ENCODE peak calls at places on chromosomes 11 and 22, in seven cellular contexts. One of them, this sample, is unnamed.

GRCh38 chr11:96333076-96333744 is 9.8 kb downstream of the MAML2 start:
- DNase-seq in Panc1: no peak
- DNase-seq in HCT116: no peak
- DNase-seq in K562: no peak
- DNase-seq in H1: no peak
- DNase-seq in GM12878: no peak
- DNase-seq in HepG2: no peak
- DNase-seq in this sample: no peak

GRCh38 chr11:46210133-46210636 is 67.3 kb upstream of the CREB3L1 start:
- DNase-seq in Panc1: peak; percentile 20
- DNase-seq in HCT116: no peak
- DNase-seq in K562: no peak
- DNase-seq in H1: no peak
- DNase-seq in GM12878: peak; percentile 15
- DNase-seq in HepG2: peak; percentile 27
- DNase-seq in this sample: no peak

GRCh38 chr22:30864441-30865420 is 103.8 kb downstream of the MORC2 start:
- DNase-seq in Panc1: no peak
- DNase-seq in HCT116: no peak
- DNase-seq in K562: peak; percentile 2
- DNase-seq in H1: no peak
- DNase-seq in GM12878: no peak
- DNase-seq in HepG2: no peak
- DNase-seq in this sample: peak; percentile 16

GRCh38 chr11:87908086-87908485 is 267.2 kb downstream of the RAB38 start:
- DNase-seq in Panc1: no peak
- DNase-seq in HCT116: no peak
- DNase-seq in K562: no peak
- DNase-seq in H1: no peak
- DNase-seq in GM12878: no peak
- DNase-seq in HepG2: no peak
- DNase-seq in this sample: no peak

GRCh38 chr11:72598901-72599300 is 75.3 kb downstream of the PDE2A start:
- DNase-seq in Panc1: no peak
- DNase-seq in HCT116: no peak
- DNase-seq in K562: peak; percentile 64
- DNase-seq in H1: no peak
- DNase-seq in GM12878: no peak
- DNase-seq in HepG2: peak; percentile 28
- DNase-seq in this sample: peak; percentile 83

GRCh38 chr11:43992834-43993637 is 50.6 kb downstream of the C11orf96 start:
- DNase-seq in Panc1: no peak
- DNase-seq in HCT116: no peak
- DNase-seq in K562: no peak
- DNase-seq in H1: no peak
- DNase-seq in GM12878: no peak
- DNase-seq in HepG2: no peak
- DNase-seq in this sample: no peak

GRCh38 chr11:121419839-121420238 is 32.3 kb upstream of the SORL1 start:
- DNase-seq in Panc1: no peak
- DNase-seq in HCT116: no peak
- DNase-seq in K562: no peak
- DNase-seq in H1: no peak
- DNase-seq in GM12878: no peak
- DNase-seq in HepG2: no peak
- DNase-seq in this sample: no peak

GRCh38 chr11:107651672-107652071 is 60.2 kb downstream of the SLN start:
- DNase-seq in Panc1: no peak
- DNase-seq in HCT116: peak; percentile 6
- DNase-seq in K562: no peak
- DNase-seq in H1: no peak
- DNase-seq in GM12878: no peak
- DNase-seq in HepG2: no peak
- DNase-seq in this sample: no peak

GRCh38 chr11:116826751-116827431 is 2.8 kb upstream of the APOC3 start:
- DNase-seq in Panc1: no peak
- DNase-seq in HCT116: no peak
- DNase-seq in K562: peak; percentile 39
- DNase-seq in H1: no peak
- DNase-seq in GM12878: no peak
- DNase-seq in HepG2: peak; percentile 85
- DNase-seq in this sample: no peak

GRCh38 chr11:22416462-22416861 is 78.3 kb downstream of the SLC17A6 start:
- DNase-seq in Panc1: no peak
- DNase-seq in HCT116: no peak
- DNase-seq in K562: no peak
- DNase-seq in H1: no peak
- DNase-seq in GM12878: no peak
- DNase-seq in HepG2: no peak
- DNase-seq in this sample: no peak

GRCh38 chr22:37051629-37052385 is at the start of gene KCTD17:
- DNase-seq in Panc1: no peak
- DNase-seq in HCT116: peak; percentile 24
- DNase-seq in K562: peak; percentile 91
- DNase-seq in H1: no peak
- DNase-seq in GM12878: no peak
- DNase-seq in HepG2: no peak
- DNase-seq in this sample: peak; percentile 99

GRCh38 chr11:24637520-24637919 is 140.7 kb downstream of the LUZP2 start:
- DNase-seq in Panc1: no peak
- DNase-seq in HCT116: no peak
- DNase-seq in K562: no peak
- DNase-seq in H1: no peak
- DNase-seq in GM12878: no peak
- DNase-seq in HepG2: no peak
- DNase-seq in this sample: no peak
- TF ChIP-seq SIN3A in Panc1: no peak
- TF ChIP-seq SIN3A in HCT116: no peak
- TF ChIP-seq SIN3A in K562: no peak
- TF ChIP-seq SIN3A in H1: no peak
- TF ChIP-seq SIN3A in GM12878: no peak
- TF ChIP-seq SIN3A in HepG2: no peak
- TF ChIP-seq SIN3A in this sample: no peak

DNA sequence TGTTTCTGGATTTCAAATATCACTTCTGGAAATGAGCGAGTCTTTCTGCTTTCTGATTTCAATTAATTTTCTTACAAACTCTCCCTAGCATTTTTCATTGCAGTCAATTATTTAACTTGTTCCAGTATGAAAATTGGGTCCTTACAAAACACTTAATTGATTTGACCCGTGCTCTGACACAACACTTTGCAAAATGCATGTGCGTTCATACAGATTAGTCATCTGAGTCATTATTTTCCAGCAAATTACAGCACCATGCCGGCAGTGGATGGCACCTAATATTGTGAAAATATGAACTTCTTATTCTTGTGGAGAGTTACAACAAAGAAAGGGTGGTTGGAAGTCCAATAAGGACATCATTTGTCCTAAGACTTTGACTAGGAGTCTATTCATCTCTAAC is 315.9 kb upstream of the CCDC90B start:
- DNase-seq in Panc1: no peak
- DNase-seq in HCT116: no peak
- DNase-seq in K562: no peak
- DNase-seq in H1: no peak
- DNase-seq in GM12878: no peak
- DNase-seq in HepG2: no peak
- DNase-seq in this sample: no peak
- H3K4me3 ChIP-seq in Panc1: no peak overlapping the region
- H3K4me3 ChIP-seq in HCT116: no peak overlapping the region
- H3K4me3 ChIP-seq in K562: no peak overlapping the region
- H3K4me3 ChIP-seq in H1: no peak overlapping the region
- H3K4me3 ChIP-seq in GM12878: no peak overlapping the region
- H3K4me3 ChIP-seq in HepG2: no peak overlapping the region
- H3K4me3 ChIP-seq in this sample: no peak overlapping the region

GRCh38 chr11:2903672-2904011 is 18.1 kb upstream of the CDKN1C start:
- DNase-seq in Panc1: no peak
- DNase-seq in HCT116: no peak
- DNase-seq in K562: no peak
- DNase-seq in H1: no peak
- DNase-seq in GM12878: no peak
- DNase-seq in HepG2: no peak
- DNase-seq in this sample: no peak

GRCh38 chr11:2902784-2903671 is 17.5 kb upstream of the CDKN1C start:
- DNase-seq in Panc1: no peak
- DNase-seq in HCT116: no peak
- DNase-seq in K562: no peak
- DNase-seq in H1: no peak
- DNase-seq in GM12878: no peak
- DNase-seq in HepG2: peak; percentile 74
- DNase-seq in this sample: no peak

GRCh38 chr11:2901196-2901796 is 15.7 kb upstream of the CDKN1C start:
- DNase-seq in Panc1: no peak
- DNase-seq in HCT116: no peak
- DNase-seq in K562: no peak
- DNase-seq in H1: no peak
- DNase-seq in GM12878: no peak
- DNase-seq in HepG2: no peak
- DNase-seq in this sample: no peak

GRCh38 chr11:2904153-2905052 is 18.8 kb upstream of the CDKN1C start:
- DNase-seq in Panc1: no peak
- DNase-seq in HCT116: no peak
- DNase-seq in K562: no peak
- DNase-seq in H1: no peak
- DNase-seq in GM12878: no peak
- DNase-seq in HepG2: no peak
- DNase-seq in this sample: no peak

GRCh38 chr11:2901854-2902783 is 16.5 kb upstream of the CDKN1C start:
- DNase-seq in Panc1: peak; percentile 77
- DNase-seq in HCT116: peak; percentile 74
- DNase-seq in K562: peak; percentile 97
- DNase-seq in H1: peak; percentile 73
- DNase-seq in GM12878: peak; percentile 66
- DNase-seq in HepG2: peak; percentile 90
- DNase-seq in this sample: peak; percentile 98
- TF ChIP-seq CTCF in Panc1: no peak
- TF ChIP-seq CTCF in HCT116: no peak
- TF ChIP-seq CTCF in K562: no peak
- TF ChIP-seq CTCF in H1: no peak
- TF ChIP-seq CTCF in GM12878: no peak
- TF ChIP-seq CTCF in HepG2: no peak
- TF ChIP-seq CTCF in this sample: no peak

GRCh38 chr22:35464399-35464798 is 64.5 kb downstream of the MCM5 start:
- DNase-seq in Panc1: no peak
- DNase-seq in HCT116: no peak
- DNase-seq in K562: no peak
- DNase-seq in H1: no peak
- DNase-seq in GM12878: no peak
- DNase-seq in HepG2: no peak
- DNase-seq in this sample: no peak

GRCh38 chr22:35470903-35471321 is 69.7 kb upstream of the RASD2 start:
- DNase-seq in Panc1: no peak
- DNase-seq in HCT116: peak; percentile 28
- DNase-seq in K562: peak; percentile 38
- DNase-seq in H1: no peak
- DNase-seq in GM12878: no peak
- DNase-seq in HepG2: peak; percentile 83
- DNase-seq in this sample: no peak

GRCh38 chr22:35463231-35463933 is 63.4 kb downstream of the MCM5 start:
- DNase-seq in Panc1: no peak
- DNase-seq in HCT116: no peak
- DNase-seq in K562: no peak
- DNase-seq in H1: no peak
- DNase-seq in GM12878: no peak
- DNase-seq in HepG2: no peak
- DNase-seq in this sample: no peak

GRCh38 chr22:35465109-35465701 is 65.3 kb downstream of the MCM5 start:
- DNase-seq in Panc1: no peak
- DNase-seq in HCT116: no peak
- DNase-seq in K562: no peak
- DNase-seq in H1: no peak
- DNase-seq in GM12878: no peak
- DNase-seq in HepG2: peak; percentile 15
- DNase-seq in this sample: no peak

GRCh38 chr22:35467788-35468187 is 67.8 kb downstream of the MCM5 start:
- DNase-seq in Panc1: no peak
- DNase-seq in HCT116: no peak
- DNase-seq in K562: no peak
- DNase-seq in H1: no peak
- DNase-seq in GM12878: no peak
- DNase-seq in HepG2: no peak
- DNase-seq in this sample: peak; percentile 74
- TF ChIP-seq SIN3A in Panc1: no peak
- TF ChIP-seq SIN3A in HCT116: no peak
- TF ChIP-seq SIN3A in K562: no peak
- TF ChIP-seq SIN3A in H1: no peak
- TF ChIP-seq SIN3A in GM12878: no peak
- TF ChIP-seq SIN3A in HepG2: no peak
- TF ChIP-seq SIN3A in this sample: no peak

GRCh38 chr22:19176175-19176630 is 2.3 kb downstream of the SLC25A1 start:
- DNase-seq in Panc1: no peak
- DNase-seq in HCT116: no peak
- DNase-seq in K562: no peak
- DNase-seq in H1: no peak
- DNase-seq in GM12878: no peak
- DNase-seq in HepG2: no peak
- DNase-seq in this sample: peak; percentile 73

GRCh38 chr22:19178065-19178658 is 374 bp downstream of the SLC25A1 start:
- DNase-seq in Panc1: no peak
- DNase-seq in HCT116: no peak
- DNase-seq in K562: peak; percentile 98
- DNase-seq in H1: no peak
- DNase-seq in GM12878: no peak
- DNase-seq in HepG2: peak; percentile 21
- DNase-seq in this sample: peak; percentile 85

GRCh38 chr22:19175602-19176174 is 2.8 kb downstream of the SLC25A1 start:
- DNase-seq in Panc1: no peak
- DNase-seq in HCT116: no peak
- DNase-seq in K562: no peak
- DNase-seq in H1: no peak
- DNase-seq in GM12878: no peak
- DNase-seq in HepG2: no peak
- DNase-seq in this sample: no peak

GRCh38 chr22:19177164-19178064 is 1.1 kb downstream of the SLC25A1 start:
- DNase-seq in Panc1: no peak
- DNase-seq in HCT116: no peak
- DNase-seq in K562: no peak
- DNase-seq in H1: no peak
- DNase-seq in GM12878: no peak
- DNase-seq in HepG2: no peak
- DNase-seq in this sample: no peak

DNA sequence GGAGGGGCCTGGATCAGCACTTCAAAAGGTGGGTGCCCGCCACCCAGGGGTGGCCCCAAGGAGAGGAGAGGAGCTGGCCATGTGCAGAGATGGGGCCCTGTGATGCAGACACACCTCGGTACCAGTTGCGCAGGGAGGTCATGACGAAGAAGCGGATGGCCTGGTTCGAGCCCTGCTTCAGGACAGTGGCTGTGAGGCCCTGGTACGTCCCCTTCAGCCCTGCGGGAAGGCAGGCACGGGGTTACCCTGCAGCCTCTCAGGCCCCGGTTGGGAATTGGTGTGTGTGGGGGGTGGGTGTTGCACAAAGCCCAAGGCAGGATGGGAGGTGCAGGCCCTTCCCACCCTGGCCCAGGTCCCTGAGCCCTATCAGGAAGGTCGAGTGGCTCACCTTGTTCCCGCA is 1.8 kb downstream of the SLC25A1 start:
- DNase-seq in Panc1: no peak
- DNase-seq in HCT116: no peak
- DNase-seq in K562: no peak
- DNase-seq in H1: no peak
- DNase-seq in GM12878: no peak
- DNase-seq in HepG2: no peak
- DNase-seq in this sample: no peak
- H3K4me3 ChIP-seq in Panc1: peak overlapping the region; percentile 66
- H3K4me3 ChIP-seq in HCT116: no peak overlapping the region
- H3K4me3 ChIP-seq in K562: peak overlapping the region; percentile 76
- H3K4me3 ChIP-seq in H1: no peak overlapping the region
- H3K4me3 ChIP-seq in GM12878: peak overlapping the region; percentile 76
- H3K4me3 ChIP-seq in HepG2: peak overlapping the region; percentile 92
- H3K4me3 ChIP-seq in this sample: peak overlapping the region; percentile 84